ENCODE peak calls at places on chromosomes 7 and 10, in eight cellular contexts. J is cardiac fibroblast, U is HepG2, L is tibial nerve, Y is fibroblast of mammary gland, O is fibroblast of lung, C is lung, X is pancreas. H is an unnamed sample.

GRCh38 chr10:62153191-62153590 is 115.5 kb downstream of the RTKN2 start:
- DNase-seq in J (peak; percentile 91), U (no peak), L (no peak), Y (peak; percentile 83), O (peak; percentile 51), C (no peak), X (no peak), H (no peak)

GRCh38 chr10:58299580-58299979 is 30.6 kb downstream of the CISD1 start:
- DNase-seq in J (peak; percentile 69), U (peak; percentile 71), L (no peak), Y (peak; percentile 65), O (peak; percentile 43), C (peak; percentile 36), X (peak; percentile 24), H (no peak)

GRCh38 chr10:103824281-103824680 is 31.1 kb downstream of the SH3PXD2A start:
- DNase-seq in J (no peak), U (no peak), L (no peak), Y (no peak), O (no peak), C (no peak), X (no peak), H (no peak)

GRCh38 chr7:2813350-2814185 is 30.5 kb downstream of the GNA12 start:
- DNase-seq in J (no peak), U (no peak), L (no peak), Y (no peak), O (no peak), C (no peak), X (no peak), H (no peak)

GRCh38 chr7:107039199-107039900 is 5.2 kb upstream of the PRKAR2B start:
- DNase-seq in J (no peak), U (no peak), L (no peak), Y (no peak), O (no peak), C (no peak), X (no peak), H (no peak)

GRCh38 chr10:111086602-111087001 is 9.8 kb downstream of the ADRA2A start:
- DNase-seq in J (no peak), U (no peak), L (no peak), Y (no peak), O (no peak), C (no peak), X (no peak), H (no peak)

GRCh38 chr10:21363753-21364104 is 161.8 kb downstream of the SKIDA1 start:
- DNase-seq in J (no peak), U (no peak), L (no peak), Y (no peak), O (no peak), C (no peak), X (no peak), H (no peak)

GRCh38 chr7:49892473-49892872 is 119.0 kb downstream of the VWC2 start:
- DNase-seq in J (no peak), U (no peak), L (no peak), Y (no peak), O (no peak), C (no peak), X (no peak), H (no peak)

GRCh38 chr10:126459878-126460481 is 71.7 kb upstream of the ADAM12 start:
- DNase-seq in J (peak; percentile 98), U (peak; percentile 38), L (no peak), Y (peak; percentile 100), O (peak; percentile 90), C (no peak), X (no peak), H (no peak)

GRCh38 chr7:122676466-122676865 is 22.5 kb downstream of the RNF133 start:
- DNase-seq in J (no peak), U (no peak), L (no peak), Y (no peak), O (peak; percentile 8), C (no peak), X (no peak), H (no peak)

GRCh38 chr7:117019786-117020604 is 66.7 kb downstream of the ST7 start:
- DNase-seq in J (peak; percentile 96), U (no peak), L (no peak), Y (peak; percentile 91), O (peak; percentile 97), C (peak; percentile 33), X (peak; percentile 30), H (no peak)

GRCh38 chr7:32047801-32048200 is 22.4 kb downstream of the PDE1C start:
- DNase-seq in J (no peak), U (peak; percentile 2), L (no peak), Y (no peak), O (no peak), C (no peak), X (no peak), H (no peak)

GRCh38 chr7:35548291-35548690 is 146.6 kb downstream of the HERPUD2 start:
- DNase-seq in J (no peak), U (no peak), L (no peak), Y (no peak), O (no peak), C (no peak), X (no peak), H (no peak)

GRCh38 chr10:42768581-42769152 is 13.9 kb upstream of the BMS1 start:
- DNase-seq in J (no peak), U (no peak), L (no peak), Y (no peak), O (no peak), C (no peak), X (no peak), H (no peak)

GRCh38 chr10:48444861-48445841 is 138.7 kb downstream of the MAPK8 start:
- DNase-seq in J (no peak), U (peak; percentile 27), L (no peak), Y (no peak), O (no peak), C (peak; percentile 24), X (peak; percentile 32), H (no peak)

GRCh38 chr10:104256335-104257080 is 1.8 kb downstream of the GSTO1 start:
- DNase-seq in J (peak; percentile 43), U (peak; percentile 63), L (no peak), Y (peak; percentile 12), O (peak; percentile 8), C (no peak), X (no peak), H (peak; percentile 40)

GRCh38 chr10:15168781-15169554 is 475 bp upstream of the NMT2 start:
- DNase-seq in J (peak; percentile 97), U (peak; percentile 72), L (peak; percentile 92), Y (peak; percentile 92), O (peak; percentile 89), C (peak; percentile 97), X (peak; percentile 99), H (peak; percentile 50)

DNA sequence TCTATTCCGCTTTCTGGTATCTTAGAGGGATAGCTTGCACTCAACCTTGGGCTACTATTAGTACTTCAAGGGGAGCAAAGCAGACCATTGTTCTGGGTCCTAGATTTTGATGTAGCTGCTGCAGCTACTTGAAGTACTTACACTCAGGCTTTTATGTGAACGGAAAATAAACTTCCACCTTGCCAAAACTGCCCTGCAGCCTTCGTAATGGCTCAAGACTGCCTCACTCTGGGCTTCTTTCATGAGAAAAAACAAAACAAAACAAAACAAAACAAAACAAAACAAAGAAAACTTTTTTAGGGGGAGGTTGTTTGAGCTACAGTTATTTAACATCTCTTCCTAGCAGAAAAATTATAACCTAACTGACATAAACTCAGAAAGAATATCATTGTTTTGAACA is 19.4 kb upstream of the EPHB6 start:
- DNase-seq in J (no peak), U (no peak), L (no peak), Y (no peak), O (no peak), C (no peak), X (no peak), H (no peak)
- TF ChIP-seq CTCF in J (no peak), U (no peak), L (no peak), Y (no peak), O (no peak), C (no peak), X (no peak), H (peak; percentile 36)

DNA sequence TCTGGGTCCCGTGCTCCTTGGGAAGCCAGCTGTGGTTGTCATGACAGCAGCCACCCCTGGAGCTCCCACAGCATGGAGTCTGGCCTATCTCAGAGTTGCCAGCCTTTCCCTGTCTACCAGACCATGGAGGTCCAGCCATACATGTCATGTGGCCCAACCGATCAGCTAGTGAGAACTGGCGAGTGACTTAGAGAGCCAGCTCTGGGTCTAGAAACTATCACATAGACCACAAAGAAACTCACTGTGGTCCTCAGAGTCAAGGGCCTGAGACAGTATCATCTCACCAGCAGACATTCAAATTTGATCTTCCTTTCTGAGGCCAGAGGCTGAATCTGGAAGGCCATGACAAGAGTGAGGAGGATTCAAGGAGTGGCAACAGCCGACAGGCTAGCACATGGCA is 223.3 kb upstream of the GPR26 start:
- DNase-seq in J (no peak), U (no peak), L (no peak), Y (no peak), O (no peak), C (no peak), X (no peak), H (no peak)
- H3K4me3 ChIP-seq in J (no peak overlapping the region), U (no peak overlapping the region), L (no peak overlapping the region), Y (no peak overlapping the region), O (no peak overlapping the region), C (no peak overlapping the region), X (no peak overlapping the region), H (no peak overlapping the region)

GRCh38 chr10:121070671-121071070 is 219.5 kb downstream of the WDR11 start:
- DNase-seq in J (no peak), U (no peak), L (no peak), Y (no peak), O (no peak), C (no peak), X (no peak), H (peak; percentile 54)
- TF ChIP-seq CTCF in J (no peak), U (no peak), L (no peak), Y (no peak), O (no peak), C (no peak), X (no peak), H (no peak)

GRCh38 chr10:18273039-18273438 is 132.8 kb downstream of the CACNB2 start:
- DNase-seq in J (no peak), U (no peak), L (no peak), Y (no peak), O (no peak), C (no peak), X (no peak), H (no peak)
- H3K4me3 ChIP-seq in J (no peak overlapping the region), U (no peak overlapping the region), L (no peak overlapping the region), Y (no peak overlapping the region), O (no peak overlapping the region), C (no peak overlapping the region), X (no peak overlapping the region), H (no peak overlapping the region)

GRCh38 chr7:127557803-127558202 is 27.6 kb downstream of the GCC1 start:
- DNase-seq in J (peak; percentile 15), U (no peak), L (no peak), Y (no peak), O (no peak), C (no peak), X (no peak), H (no peak)
- TF ChIP-seq CTCF in J (no peak), U (peak; percentile 25), L (no peak), Y (peak; percentile 12), O (no peak), C (no peak), X (no peak), H (peak; percentile 41)

GRCh38 chr7:130941322-130942210 is 207.6 kb upstream of the KLF14 start:
- DNase-seq in J (peak; percentile 77), U (peak; percentile 75), L (no peak), Y (peak; percentile 84), O (peak; percentile 84), C (no peak), X (peak; percentile 64), H (peak; percentile 17)
- H3K4me3 ChIP-seq in J (peak overlapping the region; percentile 54), U (peak overlapping the region; percentile 69), L (peak overlapping the region; percentile 49), Y (peak overlapping the region; percentile 73), O (peak overlapping the region; percentile 75), C (peak overlapping the region; percentile 15), X (peak overlapping the region; percentile 11), H (peak overlapping the region; percentile 58)